ENCODE peak calls at places on chromosomes 2 and 18, in five cellular contexts. J, L, K, P and M are unnamed samples.

GRCh38 chr2:193966590-193966989 is 1690.4 kb upstream of the SLC39A10 start:
- DNase-seq in J (no peak), L (no peak), K (peak), P (peak), M (no peak)

GRCh38 chr2:25651782-25652455 is 21.5 kb downstream of the DTNB start:
- DNase-seq in J (no peak), L (no peak), K (no peak), P (peak), M (no peak)

GRCh38 chr2:163011035-163011434 is 172.5 kb upstream of the KCNH7 start:
- DNase-seq in J (no peak), L (no peak), K (no peak), P (no peak), M (no peak)

GRCh38 chr2:202158796-202159195 is 79.6 kb downstream of the SUMO1 start:
- DNase-seq in J (no peak), L (no peak), K (peak), P (peak), M (no peak)

GRCh38 chr18:9422816-9423519 is 52.3 kb upstream of the RALBP1 start:
- DNase-seq in J (peak), L (no peak), K (peak), P (no peak), M (no peak)

GRCh38 chr2:42928692-42929576 is 136.6 kb upstream of the HAAO start:
- DNase-seq in J (peak), L (no peak), K (no peak), P (peak), M (no peak)

GRCh38 chr2:21356076-21356856 is 232.5 kb downstream of the TDRD15 start:
- DNase-seq in J (no peak), L (no peak), K (no peak), P (no peak), M (no peak)

GRCh38 chr2:162233197-162233596 is 10.0 kb downstream of the FAP start:
- DNase-seq in J (no peak), L (no peak), K (no peak), P (peak), M (no peak)

GRCh38 chr2:105252271-105252670 is 10.7 kb downstream of the GPR45 start:
- DNase-seq in J (no peak), L (no peak), K (no peak), P (no peak), M (no peak)

GRCh38 chr2:160091381-160091780 is 29.0 kb upstream of the PLA2R1 start:
- DNase-seq in J (no peak), L (no peak), K (no peak), P (peak), M (no peak)

GRCh38 chr18:23694642-23695430 is 5.6 kb downstream of the LAMA3 start:
- DNase-seq in J (no peak), L (no peak), K (no peak), P (no peak), M (no peak)

GRCh38 chr2:16741508-16741907 is 75.9 kb upstream of the CYRIA start:
- DNase-seq in J (no peak), L (no peak), K (no peak), P (no peak), M (no peak)

GRCh38 chr2:18578033-18578432 is 11.3 kb downstream of the NT5C1B start:
- DNase-seq in J (no peak), L (no peak), K (no peak), P (peak), M (no peak)

GRCh38 chr2:95326433-95327140 is 29.4 kb downstream of the KCNIP3 start:
- DNase-seq in J (no peak), L (no peak), K (no peak), P (no peak), M (peak)

GRCh38 chr2:95329401-95329800 is 32.3 kb downstream of the KCNIP3 start:
- DNase-seq in J (no peak), L (no peak), K (no peak), P (no peak), M (peak)

GRCh38 chr2:95328386-95329125 is 31.4 kb downstream of the KCNIP3 start:
- DNase-seq in J (no peak), L (no peak), K (no peak), P (no peak), M (no peak)

GRCh38 chr2:95325590-95326432 is 28.7 kb downstream of the KCNIP3 start:
- DNase-seq in J (no peak), L (no peak), K (no peak), P (no peak), M (no peak)

GRCh38 chr2:95327861-95328260 is 30.7 kb downstream of the KCNIP3 start:
- DNase-seq in J (no peak), L (no peak), K (no peak), P (no peak), M (peak)
- TF ChIP-seq CTCF in J (no peak), L (no peak), K (no peak), P (no peak), M (no peak)

GRCh38 chr2:155810411-155810810 is 522.1 kb downstream of the NR4A2 start:
- DNase-seq in J (no peak), L (no peak), K (no peak), P (no peak), M (no peak)

GRCh38 chr2:155815275-155815674 is 517.2 kb downstream of the NR4A2 start:
- DNase-seq in J (no peak), L (no peak), K (no peak), P (no peak), M (no peak)

GRCh38 chr2:155815851-155816250 is 516.7 kb downstream of the NR4A2 start:
- DNase-seq in J (peak), L (peak), K (peak), P (no peak), M (no peak)
- TF ChIP-seq CTCF in J (no peak), L (peak), K (no peak), P (no peak), M (no peak)

GRCh38 chr2:54556659-54557121 is 100.6 kb downstream of the SPTBN1 start:
- DNase-seq in J (no peak), L (no peak), K (no peak), P (peak), M (no peak)
- TF ChIP-seq CTCF in J (no peak), L (no peak), K (no peak), P (no peak), M (no peak)

GRCh38 chr2:234100686-234101085 is 50.2 kb downstream of the SPP2 start:
- DNase-seq in J (no peak), L (no peak), K (no peak), P (no peak), M (no peak)
- TF ChIP-seq CTCF in J (no peak), L (no peak), K (no peak), P (no peak), M (no peak)